ENCODE peak calls at places on chromosomes 6 and 20, in five cellular contexts. One of them, this sample, is unnamed. For H3K9me3, the result is how much of the 10 kb centered on the place peaks cover.

GRCh38 chr20:5024982-5025381 is 23.7 kb upstream of the SLC23A2 start:
- DNase-seq in colonic mucosa: no peak
- DNase-seq in tibial nerve: no peak
- DNase-seq in upper lobe of right lung: no peak
- DNase-seq in spleen: peak
- DNase-seq in this sample: no peak

GRCh38 chr20:61543086-61543485 is 291.0 kb downstream of the CDH4 start:
- DNase-seq in upper lobe of right lung: no peak
- DNase-seq in tibial nerve: no peak
- DNase-seq in colonic mucosa: no peak
- DNase-seq in spleen: no peak
- DNase-seq in this sample: no peak

GRCh38 chr6:138678168-138678567 is 95.4 kb upstream of the CCDC28A start:
- DNase-seq in colonic mucosa: no peak
- DNase-seq in upper lobe of right lung: no peak
- DNase-seq in spleen: no peak
- DNase-seq in tibial nerve: no peak
- DNase-seq in this sample: no peak

GRCh38 chr6:40713002-40713719 is 126.0 kb upstream of the LRFN2 start:
- DNase-seq in colonic mucosa: no peak
- DNase-seq in tibial nerve: no peak
- DNase-seq in upper lobe of right lung: no peak
- DNase-seq in spleen: no peak
- DNase-seq in this sample: no peak

GRCh38 chr20:2750343-2751251 is 49.8 kb downstream of the CPXM1 start:
- DNase-seq in tibial nerve: peak
- DNase-seq in colonic mucosa: peak
- DNase-seq in upper lobe of right lung: peak
- DNase-seq in spleen: peak
- DNase-seq in this sample: peak

GRCh38 chr6:127972815-127973214 is 72.0 kb upstream of the THEMIS start:
- DNase-seq in colonic mucosa: no peak
- DNase-seq in spleen: no peak
- DNase-seq in tibial nerve: no peak
- DNase-seq in upper lobe of right lung: no peak
- DNase-seq in this sample: no peak

GRCh38 chr20:4978050-4978918 is 23.0 kb downstream of the SLC23A2 start:
- DNase-seq in spleen: no peak
- DNase-seq in tibial nerve: no peak
- DNase-seq in colonic mucosa: no peak
- DNase-seq in upper lobe of right lung: no peak
- DNase-seq in this sample: no peak

GRCh38 chr20:642398-643174 is 10.4 kb downstream of the SRXN1 start:
- DNase-seq in upper lobe of right lung: no peak
- DNase-seq in colonic mucosa: no peak
- DNase-seq in spleen: no peak
- DNase-seq in tibial nerve: no peak
- DNase-seq in this sample: no peak

GRCh38 chr6:12068899-12069557 is 56.9 kb downstream of the HIVEP1 start:
- DNase-seq in colonic mucosa: no peak
- DNase-seq in tibial nerve: no peak
- DNase-seq in upper lobe of right lung: no peak
- DNase-seq in spleen: no peak
- DNase-seq in this sample: no peak

GRCh38 chr20:50572922-50573777 is 63.0 kb downstream of the PTPN1 start:
- DNase-seq in spleen: no peak
- DNase-seq in upper lobe of right lung: no peak
- DNase-seq in colonic mucosa: no peak
- DNase-seq in tibial nerve: peak
- DNase-seq in this sample: no peak

GRCh38 chr6:113634352-113635163 is 222.6 kb upstream of the MARCKS start:
- DNase-seq in colonic mucosa: no peak
- DNase-seq in upper lobe of right lung: no peak
- DNase-seq in spleen: no peak
- DNase-seq in tibial nerve: no peak
- DNase-seq in this sample: no peak

GRCh38 chr6:167858086-167858591 is 31.4 kb downstream of the AFDN start:
- DNase-seq in upper lobe of right lung: no peak
- DNase-seq in tibial nerve: no peak
- DNase-seq in colonic mucosa: no peak
- DNase-seq in spleen: no peak
- DNase-seq in this sample: no peak

GRCh38 chr6:6622557-6622956 is 34.0 kb downstream of the LY86 start:
- DNase-seq in colonic mucosa: no peak
- DNase-seq in upper lobe of right lung: no peak
- DNase-seq in spleen: no peak
- DNase-seq in tibial nerve: no peak
- DNase-seq in this sample: no peak

GRCh38 chr20:36819662-36820061 is 46.1 kb upstream of the DSN1 start:
- DNase-seq in upper lobe of right lung: no peak
- DNase-seq in colonic mucosa: no peak
- DNase-seq in tibial nerve: no peak
- DNase-seq in spleen: no peak
- DNase-seq in this sample: no peak

GRCh38 chr6:131982740-131983259 is 31.6 kb upstream of the CCN2 start:
- DNase-seq in spleen: no peak
- DNase-seq in tibial nerve: no peak
- DNase-seq in colonic mucosa: no peak
- DNase-seq in upper lobe of right lung: no peak
- DNase-seq in this sample: no peak

GRCh38 chr6:136963259-136963658 is 41.2 kb downstream of the SLC35D3 start:
- DNase-seq in colonic mucosa: no peak
- DNase-seq in upper lobe of right lung: no peak
- DNase-seq in tibial nerve: no peak
- DNase-seq in spleen: no peak
- DNase-seq in this sample: no peak

GRCh38 chr6:119602215-119603178 is 252.9 kb upstream of the MAN1A1 start:
- DNase-seq in spleen: no peak
- DNase-seq in tibial nerve: no peak
- DNase-seq in colonic mucosa: no peak
- DNase-seq in upper lobe of right lung: no peak
- DNase-seq in this sample: no peak

GRCh38 chr6:78835817-78836216 is 31.5 kb upstream of the IRAK1BP1 start:
- DNase-seq in upper lobe of right lung: no peak
- DNase-seq in spleen: no peak
- DNase-seq in colonic mucosa: no peak
- DNase-seq in tibial nerve: no peak
- DNase-seq in this sample: no peak

GRCh38 chr6:134657751-134658522 is 292.0 kb downstream of the ALDH8A1 start:
- DNase-seq in spleen: no peak
- DNase-seq in upper lobe of right lung: no peak
- DNase-seq in tibial nerve: no peak
- DNase-seq in colonic mucosa: no peak
- DNase-seq in this sample: no peak

GRCh38 chr6:35731736-35732532 is 4.9 kb upstream of the ARMC12 start:
- DNase-seq in colonic mucosa: peak
- DNase-seq in spleen: peak
- DNase-seq in upper lobe of right lung: peak
- DNase-seq in tibial nerve: peak
- DNase-seq in this sample: peak

GRCh38 chr6:152669894-152670293 is 27.8 kb upstream of the MYCT1 start:
- DNase-seq in upper lobe of right lung: no peak
- DNase-seq in spleen: no peak
- DNase-seq in tibial nerve: no peak
- DNase-seq in colonic mucosa: no peak
- DNase-seq in this sample: no peak

GRCh38 chr6:28673800-28674671 is 148.4 kb downstream of the GPX5 start:
- DNase-seq in spleen: no peak
- DNase-seq in upper lobe of right lung: no peak
- DNase-seq in colonic mucosa: peak
- DNase-seq in tibial nerve: no peak
- DNase-seq in this sample: no peak

GRCh38 chr6:137240168-137240567 is 21.0 kb upstream of the IFNGR1 start:
- DNase-seq in upper lobe of right lung: peak
- DNase-seq in colonic mucosa: no peak
- DNase-seq in tibial nerve: no peak
- DNase-seq in spleen: peak
- DNase-seq in this sample: peak

GRCh38 chr20:33908351-33908750 is 85.4 kb upstream of the RALY start:
- DNase-seq in spleen: no peak
- DNase-seq in colonic mucosa: no peak
- DNase-seq in upper lobe of right lung: no peak
- DNase-seq in tibial nerve: no peak
- DNase-seq in this sample: no peak

GRCh38 chr20:12825180-12825579 is 183.6 kb upstream of the SPTLC3 start:
- DNase-seq in colonic mucosa: no peak
- DNase-seq in spleen: no peak
- DNase-seq in tibial nerve: no peak
- DNase-seq in upper lobe of right lung: no peak
- DNase-seq in this sample: no peak

GRCh38 chr20:25274481-25274880 is 26.6 kb downstream of the PYGB start:
- DNase-seq in upper lobe of right lung: peak
- DNase-seq in spleen: peak
- DNase-seq in colonic mucosa: no peak
- DNase-seq in tibial nerve: no peak
- DNase-seq in this sample: peak

GRCh38 chr20:45090481-45090880 is 10.4 kb downstream of the KCNS1 start:
- DNase-seq in tibial nerve: no peak
- DNase-seq in upper lobe of right lung: no peak
- DNase-seq in spleen: no peak
- DNase-seq in colonic mucosa: no peak
- DNase-seq in this sample: no peak

GRCh38 chr6:113750148-113750547 is 107.0 kb upstream of the MARCKS start:
- DNase-seq in upper lobe of right lung: no peak
- DNase-seq in spleen: no peak
- DNase-seq in colonic mucosa: no peak
- DNase-seq in tibial nerve: no peak
- DNase-seq in this sample: no peak

GRCh38 chr6:119979862-119980261 is 630.3 kb upstream of the MAN1A1 start:
- DNase-seq in tibial nerve: no peak
- DNase-seq in colonic mucosa: no peak
- DNase-seq in spleen: no peak
- DNase-seq in upper lobe of right lung: no peak
- DNase-seq in this sample: no peak

GRCh38 chr6:6315660-6316059 is 4.8 kb downstream of the F13A1 start:
- DNase-seq in spleen: no peak
- DNase-seq in colonic mucosa: peak
- DNase-seq in upper lobe of right lung: no peak
- DNase-seq in tibial nerve: peak
- DNase-seq in this sample: no peak

GRCh38 chr6:26126394-26127221 is 39.4 kb downstream of the HFE start:
- DNase-seq in colonic mucosa: no peak
- DNase-seq in tibial nerve: no peak
- DNase-seq in upper lobe of right lung: no peak
- DNase-seq in spleen: no peak
- DNase-seq in this sample: no peak

DNA sequence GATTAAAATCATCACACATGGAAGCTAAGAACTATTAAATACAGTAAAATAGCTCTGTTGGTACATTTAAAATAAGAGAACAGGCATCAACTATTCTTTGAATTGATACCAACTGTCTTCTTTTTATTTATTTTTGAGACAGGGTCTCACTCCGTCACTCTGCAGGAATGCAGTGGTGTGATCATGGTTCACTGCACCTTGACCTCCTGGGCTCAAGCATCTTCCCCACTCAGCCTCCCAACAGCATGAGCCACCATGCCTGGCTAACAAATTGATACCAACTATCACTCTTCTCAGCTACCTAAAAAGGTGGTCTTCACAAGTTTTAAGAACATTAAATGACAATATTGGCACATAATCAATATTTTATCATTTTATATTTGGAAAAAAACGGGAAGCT is 7.8 kb upstream of the PNISR start:
- DNase-seq in spleen: no peak
- DNase-seq in upper lobe of right lung: no peak
- DNase-seq in colonic mucosa: no peak
- DNase-seq in tibial nerve: no peak
- DNase-seq in this sample: no peak
- H3K4me3 ChIP-seq in spleen: no peak
- H3K4me3 ChIP-seq in upper lobe of right lung: no peak
- H3K4me3 ChIP-seq in colonic mucosa: no peak
- H3K4me3 ChIP-seq in tibial nerve: no peak
- H3K4me3 ChIP-seq in this sample: no peak

GRCh38 chr6:3776881-3777507 is 25.5 kb upstream of the PXDC1 start:
- DNase-seq in upper lobe of right lung: no peak
- DNase-seq in colonic mucosa: no peak
- DNase-seq in spleen: no peak
- DNase-seq in tibial nerve: no peak
- DNase-seq in this sample: no peak
- TF ChIP-seq CTCF in upper lobe of right lung: no peak
- TF ChIP-seq CTCF in colonic mucosa: no peak
- TF ChIP-seq CTCF in spleen: no peak
- TF ChIP-seq CTCF in tibial nerve: no peak
- TF ChIP-seq CTCF in this sample: no peak

DNA sequence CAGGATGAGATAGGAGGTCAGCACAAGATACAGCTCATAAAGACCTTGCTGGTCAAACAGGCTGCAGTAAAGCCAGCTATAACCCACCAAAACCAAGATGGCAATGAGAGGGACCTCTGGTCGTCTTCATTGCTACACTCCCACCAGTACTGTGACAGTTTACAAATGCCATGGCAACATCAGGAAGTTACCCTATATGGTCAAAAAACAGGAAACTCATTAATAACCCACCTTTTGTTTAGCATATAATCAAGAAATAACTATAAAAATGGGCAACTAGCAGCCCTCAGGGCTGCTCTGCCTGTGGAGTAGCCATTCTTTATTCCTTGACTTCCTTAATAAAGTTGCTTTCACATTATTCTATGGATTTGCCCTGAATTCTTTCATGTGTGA is 30.9 kb downstream of the SLC22A2 start:
- DNase-seq in colonic mucosa: no peak
- DNase-seq in tibial nerve: no peak
- DNase-seq in upper lobe of right lung: no peak
- DNase-seq in spleen: no peak
- DNase-seq in this sample: no peak
- H3K9me3 ChIP-seq in colonic mucosa: under half
- H3K9me3 ChIP-seq in tibial nerve: under half
- H3K9me3 ChIP-seq in upper lobe of right lung: under half
- H3K9me3 ChIP-seq in spleen: under half
- H3K9me3 ChIP-seq in this sample: under half

DNA sequence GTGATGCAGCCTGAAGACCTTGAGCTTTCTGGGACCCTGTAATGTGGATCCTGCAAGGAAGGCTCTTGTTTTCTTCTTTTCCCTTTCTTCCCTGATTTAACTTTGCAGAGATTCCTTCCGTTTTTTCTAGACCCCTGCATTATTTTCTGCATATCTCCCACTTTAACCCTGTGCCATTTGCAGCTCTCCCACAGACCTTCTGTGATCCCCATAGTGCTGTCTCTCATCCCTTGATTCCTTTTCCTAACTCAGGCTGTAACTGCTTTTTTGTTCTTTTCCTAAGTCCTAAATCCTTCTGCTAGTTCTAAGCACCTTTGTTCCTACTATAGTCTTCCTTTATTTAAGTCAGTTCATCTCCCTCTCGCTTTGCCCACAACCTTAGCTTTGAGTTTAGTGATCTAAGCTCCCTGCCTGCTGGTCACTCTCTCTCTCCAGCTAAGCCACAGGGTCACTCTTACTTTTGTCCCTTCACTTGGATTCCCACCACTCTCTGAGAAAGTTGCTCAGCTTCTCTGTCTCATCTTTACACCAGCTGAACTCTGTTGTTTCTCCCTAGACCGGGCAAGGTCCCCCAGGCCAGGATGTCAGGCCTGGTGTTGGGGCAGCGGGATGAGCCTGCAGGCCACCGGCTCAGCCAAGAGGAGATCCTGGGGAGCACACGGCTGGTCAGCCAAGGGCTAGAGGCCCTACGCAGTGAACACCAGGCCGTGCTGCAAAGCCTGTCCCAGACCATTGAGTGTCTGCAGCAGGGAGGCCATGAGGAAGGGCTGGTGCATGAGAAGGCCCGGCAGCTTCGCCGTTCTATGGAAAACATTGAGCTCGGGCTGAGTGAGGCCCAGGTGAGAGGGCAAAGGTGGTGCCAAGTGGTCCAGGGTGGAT is 1.6 kb downstream of the KLC4 start:
- DNase-seq in upper lobe of right lung: no peak
- DNase-seq in tibial nerve: no peak
- DNase-seq in colonic mucosa: peak
- DNase-seq in spleen: no peak
- DNase-seq in this sample: no peak
- H3K4me3 ChIP-seq in upper lobe of right lung: peak
- H3K4me3 ChIP-seq in tibial nerve: peak
- H3K4me3 ChIP-seq in colonic mucosa: peak
- H3K4me3 ChIP-seq in spleen: no peak
- H3K4me3 ChIP-seq in this sample: peak